ENCODE peak calls at places on chromosomes 1 and 21, in seven cellular contexts. C is fibroblast of the conjunctiva; Q is AG08396; I is stimulated activated CD4-positive, alpha-beta T cell treated with anti-CD3 and anti-CD28 coated beads, Interleukin-12 subunit alpha, Interleukin-12 subunit beta, amount 100 ng/mL, for 24 hours; F is activated CD4-positive, alpha-beta T cell treated with anti-CD3 and anti-CD28 coated beads, Interleukin-2, amount 50 U/mL, for 1 hour; G is left cardiac atrium; E is HEK293T. O is an unnamed sample.

GRCh38 chr1:119373465-119373864 is 4.9 kb downstream of the HAO2 start:
- DNase-seq in G (no peak), E (no peak), F (no peak), I (no peak), Q (no peak), C (no peak), O (no peak)

GRCh38 chr21:28421716-28422480 is 570.8 kb downstream of the LTN1 start:
- DNase-seq in C (peak; percentile 97), F (no peak), I (no peak), G (no peak), Q (peak; percentile 46), E (no peak), O (no peak)

GRCh38 chr1:38029081-38029681 is 16.6 kb downstream of the UTP11 start:
- DNase-seq in Q (no peak), G (no peak), I (no peak), F (no peak), E (peak; percentile 58), C (no peak), O (no peak)

GRCh38 chr1:109927908-109928307 is 17.3 kb downstream of the CSF1 start:
- DNase-seq in E (no peak), C (peak; percentile 87), G (peak; percentile 85), F (no peak), I (no peak), Q (no peak), O (no peak)

GRCh38 chr21:39430457-39430856 is 15.1 kb downstream of the LCA5L start:
- DNase-seq in G (no peak), C (no peak), E (no peak), F (no peak), I (no peak), Q (no peak), O (no peak)

GRCh38 chr1:164640673-164641352 is 81.8 kb downstream of the PBX1 start:
- DNase-seq in C (no peak), G (no peak), F (no peak), I (no peak), E (no peak), Q (no peak), O (no peak)

GRCh38 chr1:46017876-46018503 is 114.4 kb downstream of the PIK3R3 start:
- DNase-seq in Q (no peak), C (no peak), F (no peak), I (no peak), G (no peak), E (no peak), O (no peak)

GRCh38 chr1:91440845-91441244 is 36.2 kb upstream of the HFM1 start:
- DNase-seq in C (no peak), G (no peak), F (no peak), Q (peak; percentile 6), E (no peak), I (no peak), O (no peak)

GRCh38 chr1:111880866-111881837 is 108.3 kb downstream of the KCND3 start:
- DNase-seq in F (no peak), Q (peak; percentile 21), E (no peak), C (no peak), I (no peak), G (peak; percentile 42), O (no peak)

GRCh38 chr1:55196433-55197035 is 18.6 kb downstream of the USP24 start:
- DNase-seq in Q (no peak), I (no peak), G (no peak), E (no peak), C (no peak), F (no peak), O (no peak)

GRCh38 chr1:179105393-179105792 is 23.5 kb downstream of the TOR3A start:
- DNase-seq in Q (no peak), F (no peak), G (no peak), I (no peak), C (no peak), E (peak; percentile 56), O (no peak)

GRCh38 chr1:212701910-212702309 is 2.3 kb upstream of the BATF3 start:
- DNase-seq in I (no peak), E (no peak), C (no peak), G (no peak), Q (no peak), F (no peak), O (no peak)

GRCh38 chr1:112727716-112728115 is 12.6 kb upstream of the PPM1J start:
- DNase-seq in F (no peak), E (no peak), I (no peak), Q (peak; percentile 68), C (no peak), G (no peak), O (no peak)

GRCh38 chr1:163300569-163300968 is 21.2 kb upstream of the NUF2 start:
- DNase-seq in C (no peak), I (no peak), G (no peak), Q (no peak), F (no peak), E (no peak), O (no peak)

GRCh38 chr1:91707890-91708218 is 178.1 kb downstream of the TGFBR3 start:
- DNase-seq in E (no peak), C (no peak), G (no peak), I (no peak), F (no peak), Q (no peak), O (no peak)

GRCh38 chr1:51569284-51570062 is 47.4 kb upstream of the OSBPL9 start:
- DNase-seq in E (no peak), F (peak; percentile 26), I (peak; percentile 7), Q (no peak), C (no peak), G (no peak), O (no peak)

GRCh38 chr21:31318971-31319370 is 25.1 kb downstream of the TIAM1 start:
- DNase-seq in E (no peak), I (no peak), G (no peak), F (no peak), Q (no peak), C (no peak), O (no peak)

GRCh38 chr1:3735683-3736070 is 16.6 kb upstream of the CCDC27 start:
- DNase-seq in F (no peak), C (no peak), I (no peak), G (no peak), Q (no peak), E (no peak), O (no peak)

GRCh38 chr21:15050588-15051377 is 14.0 kb downstream of the NRIP1 start:
- DNase-seq in F (no peak), E (no peak), I (no peak), C (no peak), G (no peak), Q (no peak), O (no peak)

GRCh38 chr1:14390816-14391215 is 207.7 kb upstream of the KAZN start:
- DNase-seq in Q (no peak), I (no peak), F (no peak), C (no peak), G (no peak), E (no peak), O (no peak)

GRCh38 chr1:224213438-224214119 is 30.5 kb downstream of the DEGS1 start:
- DNase-seq in I (no peak), Q (no peak), E (no peak), F (no peak), G (no peak), C (no peak), O (no peak)

GRCh38 chr21:20999567-21000169 is 1.5 kb downstream of the NCAM2 start:
- DNase-seq in E (peak; percentile 51), F (peak; percentile 0), Q (peak; percentile 71), G (no peak), I (no peak), C (peak; percentile 50), O (no peak)

GRCh38 chr1:228172591-228173527 is 7.3 kb downstream of the IBA57 start:
- DNase-seq in I (no peak), C (no peak), Q (no peak), G (no peak), F (no peak), E (no peak), O (no peak)

GRCh38 chr1:210736681-210737080 is 397.3 kb downstream of the KCNH1 start:
- DNase-seq in C (no peak), E (no peak), F (no peak), G (no peak), I (no peak), Q (no peak), O (no peak)

GRCh38 chr1:203036135-203036534 is 9.8 kb downstream of the PPFIA4 start:
- DNase-seq in I (no peak), E (no peak), F (no peak), Q (no peak), G (no peak), C (no peak), O (no peak)

GRCh38 chr1:108561731-108562326 is 1.9 kb downstream of the EEIG2 start:
- DNase-seq in Q (no peak), F (peak; percentile 83), C (no peak), I (peak; percentile 54), G (peak; percentile 69), E (peak; percentile 60), O (no peak)

O was measured in GOT3.